ENCODE peak calls at places on chromosomes 16 and 17, in five cellular contexts. Y, P, K, C and T are unnamed samples.

GRCh38 chr17:49694847-49695697 is 12.7 kb downstream of the SLC35B1 start:
- DNase-seq in Y (peak; percentile 58), P (peak; percentile 30), K (peak; percentile 90), C (peak; percentile 57), T (peak; percentile 31)

GRCh38 chr17:43477832-43478634 is 5.7 kb upstream of the DHX8 start:
- DNase-seq in Y (no peak), P (peak; percentile 82), K (no peak), C (no peak), T (no peak)

GRCh38 chr16:1500465-1501150 is 7.4 kb downstream of the TELO2 start:
- DNase-seq in Y (no peak), P (no peak), K (no peak), C (no peak), T (no peak)

GRCh38 chr17:10025224-10025623 is 120.2 kb upstream of the RCVRN start:
- DNase-seq in Y (no peak), P (no peak), K (no peak), C (no peak), T (no peak)

GRCh38 chr16:87286839-87287626 is 30.2 kb downstream of the C16orf95 start:
- DNase-seq in Y (no peak), P (no peak), K (no peak), C (no peak), T (no peak)

GRCh38 chr16:35298460-35299243 is 1839.2 kb downstream of the TP53TG3F start:
- DNase-seq in Y (no peak), P (no peak), K (no peak), C (no peak), T (no peak)

GRCh38 chr17:17752822-17753448 is 71.7 kb downstream of the RAI1 start:
- DNase-seq in Y (no peak), P (no peak), K (no peak), C (no peak), T (peak; percentile 28)

GRCh38 chr17:70017112-70017511 is 57.9 kb upstream of the KCNJ16 start:
- DNase-seq in Y (no peak), P (no peak), K (no peak), C (no peak), T (no peak)

GRCh38 chr17:48037036-48037881 is at the start of gene COPZ2:
- DNase-seq in Y (peak; percentile 85), P (peak; percentile 50), K (peak; percentile 73), C (no peak), T (peak; percentile 51)

GRCh38 chr16:67166883-67167168 is 2.3 kb downstream of the HSF4 start:
- DNase-seq in Y (no peak), P (no peak), K (no peak), C (peak; percentile 23), T (no peak)

GRCh38 chr16:85461814-85462404 is 151.2 kb upstream of the GSE1 start:
- DNase-seq in Y (no peak), P (no peak), K (peak; percentile 76), C (peak; percentile 72), T (no peak)
- TF ChIP-seq JUN in Y (no peak), P (no peak), K (no peak), C (peak; percentile 63), T (no peak)

GRCh38 chr17:7560172-7561027 is 1.3 kb upstream of the SENP3 start:
- DNase-seq in Y (peak; percentile 85), P (peak; percentile 64), K (peak; percentile 90), C (peak; percentile 55), T (peak; percentile 56)
- H3K4me3 ChIP-seq in Y (peak overlapping the region; percentile 8), P (peak overlapping the region; percentile 92), K (no peak overlapping the region), C (peak overlapping the region; percentile 76), T (no peak overlapping the region)

DNA sequence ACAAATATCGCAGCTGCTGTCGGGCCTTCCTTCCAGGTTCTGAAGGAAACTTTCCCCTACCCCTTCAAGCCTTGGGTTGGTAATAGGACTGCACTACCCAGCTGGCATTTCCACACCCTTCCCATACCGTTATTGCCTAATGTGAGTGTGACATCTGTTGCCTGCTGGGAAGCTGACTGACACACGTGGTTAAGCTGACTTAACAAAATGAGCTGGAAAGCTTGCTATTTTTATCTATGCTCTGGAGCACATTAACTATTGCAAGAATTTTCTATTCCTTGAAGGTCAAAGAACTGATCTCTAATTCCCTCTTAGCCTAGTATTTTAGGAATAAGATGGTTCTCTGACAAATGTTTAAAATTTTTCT is 79.5 kb downstream of the PMP22 start:
- DNase-seq in Y (no peak), P (no peak), K (no peak), C (no peak), T (no peak)
- TF ChIP-seq JUN in Y (no peak), P (no peak), K (no peak), C (no peak), T (no peak)

DNA sequence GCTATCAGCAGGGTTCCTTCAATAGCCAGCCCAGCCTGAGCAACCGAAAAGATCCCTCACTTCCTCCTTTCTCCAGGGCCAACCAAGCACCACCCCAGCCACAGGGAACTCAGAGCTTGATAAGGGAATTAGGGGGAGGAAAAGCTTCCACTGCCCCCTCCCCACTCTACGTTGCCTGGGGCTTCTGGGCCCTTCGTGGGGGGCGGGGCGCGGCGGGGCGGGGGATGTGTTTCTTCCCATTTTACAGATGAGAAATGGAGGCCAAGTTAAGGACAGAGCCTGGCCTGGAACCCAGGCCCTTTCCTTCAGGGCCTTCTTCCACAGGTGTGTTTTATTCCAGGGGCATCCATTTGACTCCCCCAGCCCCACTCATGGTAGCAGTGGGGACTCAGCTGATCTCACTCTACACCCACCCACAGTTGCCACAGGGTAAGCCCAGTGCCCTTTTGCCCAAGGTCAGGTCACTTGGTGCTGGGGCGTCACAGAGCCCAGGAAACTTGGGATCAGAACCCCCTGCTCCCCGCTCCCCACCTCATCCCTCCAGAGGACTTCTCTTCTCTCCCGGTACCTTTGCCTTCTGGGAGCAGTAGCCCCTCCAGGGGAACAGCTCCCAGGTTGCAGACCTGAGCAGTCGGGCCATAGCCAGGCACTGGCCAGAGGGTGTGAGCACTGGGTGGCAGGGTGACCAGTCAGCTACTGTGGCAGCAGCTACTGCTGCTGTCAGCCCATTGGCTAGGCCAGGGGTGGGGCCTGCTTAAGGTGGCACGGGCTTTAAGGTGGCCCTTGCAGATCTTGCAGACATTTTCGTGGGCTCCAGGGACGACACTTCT is at the start of gene LDHD:
- DNase-seq in Y (peak; percentile 86), P (peak; percentile 86), K (peak; percentile 82), C (peak; percentile 77), T (peak; percentile 37)
- H3K4me3 ChIP-seq in Y (peak within 1 kb of the TSS; percentile 38), P (peak within 1 kb of the TSS; percentile 83), K (peak within 1 kb of the TSS; percentile 29), C (peak within 1 kb of the TSS; percentile 1), T (no peak within 1 kb of the TSS)

GRCh38 chr17:67672592-67672991 is 45.1 kb upstream of the NOL11 start:
- DNase-seq in Y (no peak), P (no peak), K (no peak), C (no peak), T (no peak)

GRCh38 chr17:67673006-67673405 is 44.7 kb upstream of the NOL11 start:
- DNase-seq in Y (no peak), P (no peak), K (no peak), C (no peak), T (no peak)

GRCh38 chr17:67666710-67667109 is 51.0 kb upstream of the NOL11 start:
- DNase-seq in Y (no peak), P (no peak), K (no peak), C (no peak), T (no peak)

GRCh38 chr17:67675481-67675880 is 42.3 kb upstream of the NOL11 start:
- DNase-seq in Y (no peak), P (no peak), K (no peak), C (no peak), T (no peak)

DNA sequence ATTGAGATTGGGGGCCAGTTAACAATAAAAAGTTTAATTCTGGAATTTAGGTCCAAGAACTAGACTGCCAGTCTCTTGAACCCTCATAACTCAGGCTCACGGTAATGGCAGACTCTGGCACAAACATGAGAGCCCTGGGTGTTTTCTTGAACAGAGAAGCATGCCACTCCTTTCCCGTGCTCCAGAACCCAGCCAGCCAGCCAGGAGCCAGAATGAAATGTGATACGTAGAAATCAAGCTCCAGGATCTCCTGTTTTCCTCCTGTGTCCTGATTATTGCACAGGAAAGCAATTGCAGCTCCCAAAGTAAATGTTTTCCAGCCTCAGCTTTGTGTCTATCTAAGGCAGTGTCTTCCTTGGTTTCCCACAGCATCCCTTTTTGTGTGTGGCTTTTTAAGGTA is 46.2 kb upstream of the NOL11 start:
- DNase-seq in Y (no peak), P (no peak), K (no peak), C (no peak), T (peak; percentile 26)
- TF ChIP-seq JUN in Y (no peak), P (no peak), K (no peak), C (no peak), T (no peak)

GRCh38 chr16:56423584-56424403 is 1.6 kb downstream of the AMFR start:
- DNase-seq in Y (no peak), P (peak; percentile 39), K (no peak), C (no peak), T (peak; percentile 34)

GRCh38 chr16:56422896-56423441 is 2.4 kb downstream of the AMFR start:
- DNase-seq in Y (no peak), P (no peak), K (no peak), C (no peak), T (no peak)

GRCh38 chr16:56424791-56425438 is 430 bp downstream of the AMFR start:
- DNase-seq in Y (peak; percentile 21), P (no peak), K (peak; percentile 63), C (peak; percentile 79), T (peak; percentile 40)

GRCh38 chr16:56425439-56425832 is at the start of gene AMFR:
- DNase-seq in Y (peak; percentile 75), P (peak; percentile 74), K (peak; percentile 71), C (peak; percentile 93), T (peak; percentile 67)

DNA sequence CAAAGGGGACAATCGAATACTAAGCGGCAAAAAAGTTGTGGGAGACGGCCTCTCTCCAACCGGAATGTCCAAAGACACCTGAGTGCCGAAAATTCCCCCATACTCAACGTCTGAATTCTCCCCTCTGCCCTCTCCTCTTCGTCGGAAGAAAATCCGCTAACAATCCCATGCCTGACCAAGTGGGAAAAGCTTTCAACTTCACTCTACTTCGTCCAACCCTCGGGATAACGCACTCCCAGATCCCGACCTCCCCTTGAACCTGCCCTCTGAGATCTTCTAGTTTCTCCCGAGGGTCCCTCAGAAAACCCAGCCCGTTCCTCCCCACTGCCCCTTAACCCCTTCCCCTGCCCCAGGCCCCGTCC is 960 bp downstream of the AMFR start:
- DNase-seq in Y (no peak), P (no peak), K (no peak), C (no peak), T (peak; percentile 28)
- H3K4me3 ChIP-seq in Y (peak overlapping the region; percentile 98), P (peak overlapping the region; percentile 90), K (peak overlapping the region; percentile 74), C (peak overlapping the region; percentile 90), T (peak overlapping the region; percentile 87)